ENCODE peak calls at places on chromosome 15, in nine cellular contexts. W is H9; H is AG04450; N is aorta; J is ascending aorta; X is right atrium auricular region; Y is effector memory CD4-positive, alpha-beta T cell; M is HepG2; T is Panc1. F is an unnamed sample. For H3K9me3, the result is how much of the 10 kb centered on the place peaks cover.

GRCh38 chr15:70038730-70039392 is 58.9 kb downstream of the TLE3 start:
- DNase-seq in W (no peak), H (no peak), N (no peak), J (no peak), X (no peak), Y (no peak), M (no peak), T (no peak), F (no peak)

GRCh38 chr15:80791004-80791403 is 11.8 kb downstream of the CEMIP start:
- DNase-seq in W (no peak), H (no peak), N (no peak), J (no peak), X (no peak), Y (no peak), M (no peak), T (no peak), F (no peak)

GRCh38 chr15:49044761-49045571 is 1.3 kb downstream of the SECISBP2L start:
- DNase-seq in W (no peak), H (no peak), N (no peak), J (no peak), X (no peak), Y (no peak), M (no peak), T (no peak), F (peak)

GRCh38 chr15:28125673-28126651 is 26.8 kb upstream of the OCA2 start:
- DNase-seq in W (no peak), H (peak), N (peak), J (peak), X (no peak), Y (no peak), M (peak), T (peak), F (peak)

GRCh38 chr15:85408270-85408746 is 27.9 kb downstream of the AKAP13 start:
- DNase-seq in W (no peak), H (no peak), N (no peak), J (no peak), X (no peak), Y (no peak), M (no peak), T (no peak), F (no peak)

GRCh38 chr15:38652183-38652794 is 87.7 kb upstream of the RASGRP1 start:
- DNase-seq in W (no peak), H (no peak), N (no peak), J (no peak), X (no peak), Y (no peak), M (no peak), T (no peak), F (no peak)

GRCh38 chr15:56532766-56533455 is 68.0 kb upstream of the MNS1 start:
- DNase-seq in W (no peak), H (no peak), N (no peak), J (no peak), X (no peak), Y (no peak), M (no peak), T (no peak), F (no peak)

GRCh38 chr15:38589502-38589901 is 24.9 kb upstream of the RASGRP1 start:
- DNase-seq in W (no peak), H (peak), N (no peak), J (no peak), X (no peak), Y (no peak), M (no peak), T (no peak), F (no peak)

GRCh38 chr15:100201376-100202280 is 140.1 kb downstream of the ADAMTS17 start:
- DNase-seq in W (no peak), H (no peak), N (no peak), J (no peak), X (no peak), Y (no peak), M (no peak), T (no peak), F (peak)

GRCh38 chr15:67783303-67783702 is 42.0 kb upstream of the SKOR1 start:
- DNase-seq in W (no peak), H (no peak), N (no peak), J (no peak), X (no peak), Y (no peak), M (no peak), T (no peak), F (peak)

GRCh38 chr15:81504170-81504905 is 130.3 kb upstream of the TMC3 start:
- DNase-seq in W (no peak), H (no peak), N (no peak), J (no peak), X (no peak), Y (no peak), M (no peak), T (no peak), F (no peak)

GRCh38 chr15:56763496-56763895 is 30.2 kb upstream of the ZNF280D start:
- DNase-seq in W (no peak), H (no peak), N (no peak), J (no peak), X (no peak), Y (no peak), M (no peak), T (no peak), F (no peak)

DNA sequence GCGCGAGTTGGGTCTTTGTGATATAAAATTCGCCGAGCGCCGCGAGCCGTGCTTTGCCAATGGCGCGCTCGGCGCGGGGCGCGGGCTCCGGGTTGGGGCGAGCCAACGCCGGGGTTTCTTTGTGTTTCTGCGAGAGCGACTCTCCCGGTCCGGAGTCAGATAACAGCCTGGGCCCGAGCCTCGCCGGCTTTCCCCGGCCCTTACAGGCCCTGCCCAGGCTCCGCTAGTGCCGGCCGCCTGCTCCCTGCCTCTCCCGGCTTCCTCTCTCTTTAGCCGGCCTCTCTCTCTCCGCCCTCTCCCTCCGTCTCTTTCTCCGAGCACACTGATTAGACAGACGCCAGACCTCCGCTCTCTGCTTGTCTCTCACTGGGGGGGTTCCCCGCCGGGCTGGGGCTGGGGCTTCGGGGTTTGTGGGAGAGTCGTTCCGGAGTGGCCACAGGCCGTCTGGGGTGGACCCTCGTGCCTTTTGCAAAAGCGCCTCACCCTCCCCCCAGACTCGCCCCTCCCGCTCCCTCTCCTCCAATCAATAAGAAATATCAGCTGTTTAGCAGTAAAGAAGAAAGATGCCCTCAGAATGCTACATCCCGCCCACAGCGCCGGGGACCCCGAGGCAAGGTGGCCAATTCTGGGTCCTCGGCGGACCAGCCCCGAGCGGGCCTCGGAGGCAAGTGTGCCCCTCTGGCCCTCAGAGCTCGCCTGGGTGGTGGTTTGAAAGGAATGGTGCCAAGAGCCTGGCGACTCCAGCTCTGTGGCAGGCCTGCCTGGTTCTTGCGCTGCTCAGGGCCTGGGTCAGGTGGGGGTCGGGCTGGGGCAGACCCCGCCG is 2.9 kb downstream of the NR2F2 start:
- DNase-seq in W (peak), H (no peak), N (peak), J (peak), X (no peak), Y (no peak), M (no peak), T (no peak), F (peak)
- H3K27ac ChIP-seq in W (no peak), H (peak), N (peak), J (peak), X (peak), Y (no peak), M (peak), T (peak), F (peak)

GRCh38 chr15:95655089-95655488 is 675.4 kb upstream of the NR2F2 start:
- DNase-seq in W (no peak), H (no peak), N (no peak), J (no peak), X (no peak), Y (no peak), M (no peak), T (no peak), F (no peak)
- H3K9me3 ChIP-seq in W (under half), H (under half), N (under half), J (under half), X (under half), Y (under half), M (half or more), T (under half), F (under half)

DNA sequence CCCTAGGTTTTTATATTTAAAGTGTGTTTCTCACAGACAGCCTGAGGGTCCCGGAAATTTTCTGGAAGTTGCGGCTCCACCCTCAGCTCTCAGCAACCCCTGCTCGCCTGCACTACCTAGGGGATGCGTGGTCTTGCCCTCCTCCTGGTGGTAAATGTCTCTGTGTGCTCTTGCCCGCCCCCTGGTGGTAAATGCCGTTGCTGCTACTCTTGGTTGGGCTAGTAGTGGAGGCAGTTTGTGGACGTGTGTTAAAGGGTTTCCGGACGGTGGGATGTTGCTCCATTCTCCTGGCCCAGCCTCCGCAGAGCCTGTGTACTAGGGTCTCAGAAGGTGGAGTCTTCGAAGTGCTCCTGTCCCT is 27.4 kb downstream of the STOML1 start:
- DNase-seq in W (peak), H (peak), N (peak), J (peak), X (peak), Y (peak), M (peak), T (peak), F (peak)
- H3K27ac ChIP-seq in W (no peak), H (no peak), N (no peak), J (no peak), X (no peak), Y (no peak), M (no peak), T (no peak), F (peak)

DNA sequence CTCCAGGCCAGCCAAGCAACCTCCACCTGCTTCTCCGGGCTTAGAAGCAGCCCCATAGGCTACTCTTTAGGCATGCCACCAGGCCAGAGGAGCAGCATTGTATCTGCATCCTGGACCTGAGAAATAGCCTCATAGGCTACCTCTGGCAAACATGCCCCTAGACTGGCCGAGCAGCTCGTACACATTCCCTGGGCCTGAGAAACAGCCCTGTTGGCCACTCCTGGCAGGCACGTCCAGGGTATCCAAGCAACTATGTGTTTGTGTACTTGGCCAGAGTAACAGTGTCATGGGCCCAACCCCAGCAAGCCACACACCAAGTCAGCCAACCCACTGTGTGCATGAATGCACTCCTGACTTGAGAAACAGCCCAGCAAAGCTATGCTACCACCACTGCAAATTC is 498.7 kb upstream of the CDIN1 start:
- DNase-seq in W (no peak), H (no peak), N (no peak), J (no peak), X (no peak), Y (no peak), M (no peak), T (no peak), F (no peak)
- H3K9me3 ChIP-seq in W (under half), H (under half), N (under half), J (under half), X (under half), Y (under half), M (under half), T (under half), F (under half)

DNA sequence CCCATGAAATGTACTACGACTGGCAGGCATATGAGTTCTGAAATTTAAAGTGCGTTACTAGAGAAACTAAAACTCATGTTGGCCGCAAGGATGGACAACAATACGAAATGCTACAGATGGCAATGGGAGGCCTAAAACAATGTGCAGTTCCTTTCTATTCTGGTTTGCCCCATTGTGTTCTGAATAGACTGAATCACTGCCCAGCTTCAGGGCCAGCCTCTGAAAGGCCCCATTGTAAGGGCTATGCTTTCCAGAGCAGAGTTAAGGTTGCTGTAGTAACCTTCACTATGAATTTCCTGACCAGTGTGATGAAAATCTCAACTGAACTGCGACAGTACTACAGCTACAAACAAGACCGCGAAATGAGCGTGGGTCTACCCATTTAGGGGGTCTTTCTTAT is 80.3 kb downstream of the MYO1E start:
- DNase-seq in W (no peak), H (no peak), N (no peak), J (no peak), X (no peak), Y (no peak), M (peak), T (no peak), F (no peak)
- H3K27ac ChIP-seq in W (no peak), H (no peak), N (no peak), J (peak), X (peak), Y (no peak), M (peak), T (peak), F (no peak)

GRCh38 chr15:31758126-31758525 is 272.2 kb upstream of the CHRNA7 start:
- DNase-seq in W (no peak), H (no peak), N (no peak), J (no peak), X (peak), Y (no peak), M (no peak), T (no peak), F (peak)

GRCh38 chr15:31752905-31753304 is 277.4 kb upstream of the CHRNA7 start:
- DNase-seq in W (no peak), H (no peak), N (no peak), J (no peak), X (no peak), Y (no peak), M (no peak), T (no peak), F (no peak)

DNA sequence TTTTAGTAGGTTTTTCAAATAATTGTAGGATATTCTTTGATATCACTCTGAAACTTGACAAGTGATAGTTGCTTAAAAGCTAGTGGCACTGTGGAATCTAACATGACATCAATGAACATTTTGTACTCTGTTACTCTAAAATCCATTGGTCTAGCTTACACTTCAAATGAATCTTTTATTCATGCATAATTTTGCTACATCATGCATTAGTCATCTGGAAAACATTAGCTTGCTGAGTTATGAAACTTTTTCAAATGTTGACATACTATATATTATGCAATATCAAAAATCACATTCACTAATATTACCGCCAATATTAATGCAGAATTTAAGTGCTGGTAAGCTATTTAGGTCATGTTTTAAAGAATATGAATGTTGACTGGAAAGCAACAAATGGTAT is 278.0 kb upstream of the CHRNA7 start:
- DNase-seq in W (no peak), H (no peak), N (no peak), J (no peak), X (no peak), Y (no peak), M (no peak), T (no peak), F (no peak)
- H3K9me3 ChIP-seq in W (under half), H (under half), N (under half), J (under half), X (under half), Y (under half), M (under half), T (under half), F (under half)

DNA sequence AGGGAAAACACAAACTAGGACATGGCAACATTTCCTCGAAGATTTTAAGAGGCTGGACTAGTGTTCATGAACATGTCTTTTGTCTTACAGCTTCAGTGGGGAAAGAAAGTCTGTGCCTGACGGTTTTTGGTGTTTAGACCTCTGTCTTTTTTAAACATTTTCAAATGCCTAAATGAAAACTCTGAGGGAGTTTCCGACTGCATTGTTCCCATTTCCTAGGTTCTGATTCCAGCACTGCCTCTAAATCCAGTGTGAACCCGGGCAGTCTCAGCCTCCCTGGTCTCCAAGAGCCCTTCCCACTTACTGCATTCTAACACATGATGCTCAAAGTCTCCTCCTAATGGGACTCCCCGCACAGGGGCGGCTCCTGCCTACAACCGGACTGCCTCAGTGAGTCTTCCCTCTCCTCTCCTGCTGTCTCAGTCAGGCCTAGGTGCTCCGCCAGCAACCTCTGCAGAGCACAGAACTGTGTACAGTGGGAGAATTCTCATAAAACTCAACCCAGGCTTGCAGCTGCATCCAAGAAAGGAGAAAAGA is 29.0 kb downstream of the TBC1D2B start:
- DNase-seq in W (no peak), H (no peak), N (no peak), J (no peak), X (no peak), Y (no peak), M (no peak), T (no peak), F (no peak)
- H3K27ac ChIP-seq in W (no peak), H (no peak), N (no peak), J (no peak), X (peak), Y (peak), M (no peak), T (peak), F (peak)